ENCODE peak calls at places on chromosomes 11 and 22, in five cellular contexts. K is GM12878, B is A549, S is H1, T is HCT116. C is an unnamed sample.

GRCh38 chr22:32644252-32645100 is 157.0 kb upstream of the TIMP3 start:
- DNase-seq in T (no peak), K (no peak), S (no peak), B (no peak), C (no peak)

GRCh38 chr11:110366234-110366633 is 63.5 kb upstream of the FDX1 start:
- DNase-seq in S (no peak), T (no peak), B (peak), K (no peak), C (no peak)

GRCh38 chr11:75287579-75287978 is 47.0 kb downstream of the TPBGL start:
- DNase-seq in T (no peak), K (no peak), B (no peak), S (no peak), C (no peak)

GRCh38 chr22:36731916-36732315 is 28.4 kb upstream of the CACNG2 start:
- DNase-seq in T (no peak), K (no peak), S (no peak), B (no peak), C (no peak)

GRCh38 chr11:10551845-10552352 is 10.9 kb upstream of the RNF141 start:
- DNase-seq in S (no peak), T (no peak), B (no peak), K (no peak), C (no peak)

GRCh38 chr11:116955548-116955947 is 118.1 kb upstream of the APOA1 start:
- DNase-seq in T (no peak), K (no peak), B (no peak), S (no peak), C (no peak)

GRCh38 chr11:64619811-64620285 is 28.8 kb downstream of the SLC22A12 start:
- DNase-seq in T (peak), K (no peak), S (no peak), B (peak), C (peak)

GRCh38 chr11:110679323-110679980 is 32.8 kb downstream of the ARHGAP20 start:
- DNase-seq in B (no peak), K (no peak), S (no peak), T (no peak), C (no peak)

GRCh38 chr11:127683321-127683720 is 682.8 kb upstream of the KIRREL3 start:
- DNase-seq in S (no peak), K (no peak), B (no peak), T (no peak), C (no peak)

GRCh38 chr22:22929381-22930221 is 42.0 kb downstream of the IGLL5 start:
- DNase-seq in K (no peak), T (no peak), B (no peak), S (no peak), C (peak)

GRCh38 chr11:15888596-15889345 is 467.6 kb downstream of the SOX6 start:
- DNase-seq in S (no peak), T (no peak), K (no peak), B (no peak), C (no peak)

GRCh38 chr11:46049325-46049860 is 71.9 kb downstream of the PHF21A start:
- DNase-seq in B (no peak), T (no peak), K (no peak), S (no peak), C (no peak)

GRCh38 chr11:117528061-117528780 is 200.6 kb downstream of the CEP164 start:
- DNase-seq in T (no peak), K (no peak), B (no peak), S (no peak), C (peak)

GRCh38 chr22:38163844-38164577 is 17.6 kb downstream of the PLA2G6 start:
- DNase-seq in T (no peak), K (no peak), B (peak), S (no peak), C (no peak)

DNA sequence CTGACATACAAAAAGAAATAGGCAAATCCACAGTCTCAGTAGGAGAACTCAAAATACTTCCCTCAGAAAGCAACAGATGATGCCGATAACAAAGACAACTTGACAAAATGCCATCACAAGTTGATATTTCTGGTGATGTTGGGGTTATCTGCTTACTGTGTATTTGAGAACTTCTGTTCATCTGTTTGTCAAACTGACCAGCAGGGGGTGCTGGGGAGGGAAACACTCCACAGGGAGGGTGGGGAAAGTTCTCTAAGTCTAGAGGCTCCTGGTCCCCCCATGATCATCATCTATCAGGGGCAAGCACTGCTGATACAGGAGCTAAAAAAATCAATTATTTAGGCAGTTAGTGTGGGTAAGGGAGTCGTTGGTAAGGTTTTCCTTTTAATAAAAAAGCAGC is 19.2 kb downstream of the GLYATL1 start:
- DNase-seq in B (peak), K (peak), S (peak), T (peak), C (peak)
- TF ChIP-seq MAX in B (no peak), K (no peak), S (no peak), T (no peak), C (no peak)

GRCh38 chr11:114059984-114060401 is 482 bp downstream of the ZBTB16 start:
- DNase-seq in K (no peak), S (peak), B (peak), T (no peak), C (peak)
- TF ChIP-seq POLR2A in K (no peak), S (no peak), B (no peak), T (no peak), C (no peak)

GRCh38 chr11:105790841-105791240 is 181.0 kb downstream of the GRIA4 start:
- DNase-seq in B (no peak), S (no peak), T (no peak), K (no peak), C (no peak)

GRCh38 chr11:105790021-105790420 is 180.1 kb downstream of the GRIA4 start:
- DNase-seq in B (no peak), T (no peak), S (no peak), K (no peak), C (no peak)

GRCh38 chr11:105789579-105789978 is 179.7 kb downstream of the GRIA4 start:
- DNase-seq in B (no peak), S (no peak), K (no peak), T (no peak), C (no peak)

DNA sequence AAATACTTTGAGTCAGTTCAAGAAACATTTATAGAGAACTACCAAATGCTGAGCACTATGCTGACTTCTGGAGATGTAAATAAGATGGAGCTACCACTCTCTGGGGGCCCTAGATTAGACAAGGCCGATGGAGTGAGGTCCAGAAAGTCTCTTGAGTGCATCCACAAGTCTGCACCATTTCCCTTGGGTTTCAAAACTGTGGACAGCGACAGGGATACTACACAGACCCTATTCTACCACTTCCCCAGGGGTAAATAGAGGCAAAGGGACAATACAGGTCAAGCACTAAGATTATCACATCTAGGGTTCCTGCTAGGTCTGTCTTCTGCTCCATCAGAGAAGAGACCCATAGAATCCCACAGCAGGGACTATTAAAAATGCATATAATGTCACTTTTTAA is 183.2 kb downstream of the GRIA4 start:
- DNase-seq in B (no peak), K (no peak), T (no peak), S (no peak), C (no peak)
- TF ChIP-seq MAX in B (no peak), K (no peak), T (no peak), S (no peak), C (no peak)

DNA sequence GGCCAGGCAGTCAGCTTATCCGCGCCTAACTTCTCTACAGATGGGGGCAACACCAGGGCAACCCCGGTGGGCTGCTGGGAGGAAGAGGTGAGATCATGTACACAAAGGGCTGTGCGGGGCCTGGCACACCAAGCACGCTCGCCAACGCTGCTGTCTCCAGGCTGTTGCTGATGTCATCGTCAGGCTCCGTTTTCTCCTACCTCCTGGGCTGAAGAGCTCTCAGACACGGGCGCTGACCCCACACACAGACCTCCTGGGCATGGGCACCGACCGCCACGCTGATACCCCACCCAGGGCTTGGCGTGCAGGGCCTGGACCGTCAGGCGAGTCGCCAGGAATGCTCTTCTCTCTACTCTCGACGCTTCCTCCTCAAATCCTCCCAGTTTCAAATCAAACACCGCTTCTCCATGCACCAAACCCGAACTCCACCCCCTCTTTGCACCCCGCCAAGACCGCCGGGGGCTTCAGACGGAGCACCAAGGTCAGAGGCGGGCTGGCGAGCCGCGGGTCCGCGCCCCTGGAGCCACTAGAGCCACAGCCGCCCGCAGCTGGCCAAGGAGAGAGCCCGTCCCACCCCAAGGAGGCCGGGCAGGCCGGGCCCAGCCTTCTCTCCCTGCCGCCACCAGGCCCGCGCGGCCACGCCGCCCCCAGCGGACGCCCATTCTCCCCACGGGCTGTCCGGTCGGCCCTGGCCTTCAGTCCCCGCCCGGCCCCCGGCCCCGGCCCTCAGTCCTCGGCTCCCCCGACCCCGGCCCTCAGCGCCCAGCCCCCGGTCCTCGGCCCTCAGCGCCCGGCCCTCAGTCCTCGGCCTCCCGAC is 772 bp downstream of the SBF1 start:
- DNase-seq in K (no peak), S (no peak), T (no peak), B (no peak), C (peak)
- TF ChIP-seq POLR2A in K (peak), S (no peak), T (no peak), B (no peak), C (no peak)

C was measured in NB4.